ENCODE peak calls at places on chromosomes 3 and 15, in seven cellular contexts. W is neuronal stem cell, H is mesendoderm, X is H1, N is mesenchymal stem cell, I is H9, D is trophoblast cell. V is an unnamed sample.

GRCh38 chr3:127694467-127695215 is 21.9 kb downstream of the ABTB1 start:
- DNase-seq in W (no peak), H (peak), X (no peak), N (no peak), I (peak), D (no peak), V (peak)

GRCh38 chr15:48190932-48191573 is 412 bp upstream of the CTXN2 start:
- DNase-seq in W (peak), H (peak), X (peak), N (peak), I (peak), D (peak), V (peak)

GRCh38 chr15:31577103-31577502 is 250.5 kb downstream of the KLF13 start:
- DNase-seq in W (no peak), H (peak), X (no peak), N (no peak), I (no peak), D (no peak), V (no peak)

GRCh38 chr15:40693904-40694705 is 869 bp upstream of the RAD51 start:
- DNase-seq in W (no peak), H (no peak), X (no peak), N (no peak), I (no peak), D (no peak), V (no peak)

GRCh38 chr3:190696777-190697501 is 165.6 kb downstream of the GMNC start:
- DNase-seq in W (peak), H (peak), X (no peak), N (peak), I (no peak), D (peak), V (peak)

GRCh38 chr15:70976856-70977255 is 84.2 kb downstream of the LRRC49 start:
- DNase-seq in W (no peak), H (no peak), X (no peak), N (no peak), I (no peak), D (no peak), V (peak)

GRCh38 chr15:100663550-100664335 is 61.4 kb downstream of the ASB7 start:
- DNase-seq in W (no peak), H (no peak), X (no peak), N (no peak), I (no peak), D (no peak), V (peak)

GRCh38 chr15:90407871-90408317 is 19.9 kb downstream of the IQGAP1 start:
- DNase-seq in W (no peak), H (no peak), X (no peak), N (peak), I (no peak), D (no peak), V (peak)

GRCh38 chr3:171846594-171846993 is 3.4 kb downstream of the TMEM212 start:
- DNase-seq in W (no peak), H (no peak), X (no peak), N (peak), I (no peak), D (no peak), V (peak)

GRCh38 chr3:127412578-127413317 is 124.9 kb upstream of the PRR20G start:
- DNase-seq in W (no peak), H (no peak), X (peak), N (no peak), I (peak), D (no peak), V (no peak)

GRCh38 chr3:13193320-13194284 is 120.4 kb upstream of the IQSEC1 start:
- DNase-seq in W (no peak), H (no peak), X (no peak), N (no peak), I (no peak), D (no peak), V (no peak)

GRCh38 chr3:46923559-46924350 is 46.2 kb downstream of the PTH1R start:
- DNase-seq in W (peak), H (peak), X (peak), N (peak), I (peak), D (no peak), V (peak)

GRCh38 chr3:45168451-45168850 is 22.3 kb upstream of the CDCP1 start:
- DNase-seq in W (no peak), H (no peak), X (no peak), N (peak), I (no peak), D (no peak), V (no peak)

GRCh38 chr3:39183231-39184080 is 8.9 kb downstream of the XIRP1 start:
- DNase-seq in W (no peak), H (no peak), X (no peak), N (no peak), I (no peak), D (no peak), V (no peak)
- H2AK5ac ChIP-seq in W (peak), H (no peak), X (no peak), N (no peak), I (no peak), D (peak), V (no peak)

DNA sequence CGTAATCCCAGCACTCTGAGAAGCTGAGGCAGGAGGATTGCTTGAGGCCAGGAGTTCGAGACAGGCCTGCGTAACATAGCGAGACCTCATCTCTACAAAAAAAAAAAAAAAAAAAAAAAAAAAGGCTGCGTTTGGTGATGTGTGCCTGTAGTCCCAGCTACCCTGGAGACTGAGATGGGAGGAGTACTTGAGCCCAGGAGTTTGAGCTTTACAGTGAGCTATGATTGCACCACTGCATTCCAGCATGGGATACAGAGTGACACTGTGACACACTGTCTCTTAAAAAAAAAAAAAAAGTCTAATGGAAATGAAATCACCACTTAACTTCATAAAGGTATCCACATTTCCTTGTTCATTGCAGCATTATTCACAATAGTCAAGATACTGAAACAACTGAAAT is 65.5 kb downstream of the THBS1 start:
- DNase-seq in W (no peak), H (no peak), X (no peak), N (no peak), I (no peak), D (no peak), V (no peak)
- H2AK5ac ChIP-seq in W (no peak), H (no peak), X (no peak), N (no peak), I (no peak), D (no peak), V (no peak)

DNA sequence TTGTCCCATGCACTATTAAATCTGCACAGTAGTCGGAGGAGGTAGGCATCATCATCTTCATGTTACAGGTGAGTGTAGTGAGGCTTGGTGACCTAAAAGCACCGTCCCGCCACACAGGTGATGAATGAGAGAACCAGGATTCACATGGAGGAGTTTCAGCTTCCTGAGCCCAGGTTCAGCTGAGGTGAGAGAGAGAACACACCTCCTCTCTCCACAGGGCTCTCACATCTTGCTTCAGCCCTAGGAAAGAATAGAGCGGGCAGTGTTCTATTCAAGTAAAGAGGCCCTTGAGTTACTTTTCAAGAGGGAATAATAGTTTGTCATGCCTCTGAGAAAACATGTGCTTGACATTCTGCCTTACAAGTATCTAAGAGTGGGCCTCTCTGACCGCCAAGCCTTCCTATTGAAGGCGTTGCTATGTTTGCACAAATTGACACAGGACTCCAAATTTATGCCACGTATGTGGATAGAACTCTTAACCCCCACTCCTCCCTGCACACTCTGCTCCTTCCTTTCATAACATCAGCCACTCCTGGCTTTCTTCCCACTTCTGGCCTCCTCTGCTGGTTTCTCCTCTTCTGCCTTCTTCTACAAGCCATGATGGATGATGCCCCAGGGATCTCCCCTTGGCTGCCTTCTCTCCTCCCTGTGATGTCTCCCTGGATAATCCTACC is 138.3 kb upstream of the ABHD17C start:
- DNase-seq in W (no peak), H (no peak), X (peak), N (peak), I (no peak), D (no peak), V (peak)
- H2AK5ac ChIP-seq in W (no peak), H (no peak), X (no peak), N (no peak), I (no peak), D (no peak), V (peak)

DNA sequence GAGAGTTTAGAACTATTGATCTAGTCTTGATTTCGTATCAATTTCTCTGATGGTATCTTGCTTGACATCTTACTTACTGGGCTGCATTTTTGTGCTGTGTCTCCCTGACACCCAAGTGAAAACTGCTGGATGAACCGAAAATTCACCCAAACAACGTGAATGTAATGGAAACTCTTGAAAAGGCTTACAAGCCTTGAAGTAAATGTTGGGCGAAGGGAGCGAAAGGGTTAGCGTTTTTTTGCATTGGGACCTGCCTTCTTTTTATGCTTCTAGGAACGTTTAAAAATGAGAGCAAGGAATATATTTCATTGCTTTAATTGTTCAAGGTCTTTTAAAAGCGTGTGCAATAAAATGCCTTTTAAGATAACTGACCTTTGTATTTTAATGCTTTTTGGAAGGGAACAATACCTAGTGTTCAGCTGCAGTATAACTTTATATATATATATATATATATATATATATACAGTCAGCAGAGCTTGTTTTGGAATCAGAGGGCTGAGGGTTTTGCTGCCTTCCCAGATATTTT is 94.1 kb downstream of the LPP start:
- DNase-seq in W (no peak), H (no peak), X (no peak), N (no peak), I (no peak), D (no peak), V (no peak)
- H2AK5ac ChIP-seq in W (no peak), H (no peak), X (no peak), N (no peak), I (no peak), D (no peak), V (no peak)

GRCh38 chr3:125175321-125176078 is 37.0 kb downstream of the SLC12A8 start:
- DNase-seq in W (no peak), H (no peak), X (no peak), N (no peak), I (no peak), D (no peak), V (no peak)
- H2AK5ac ChIP-seq in W (no peak), H (no peak), X (no peak), N (no peak), I (no peak), D (no peak), V (no peak)

GRCh38 chr3:141844108-141844507 is 32.3 kb upstream of the ATP1B3 start:
- DNase-seq in W (no peak), H (no peak), X (no peak), N (no peak), I (no peak), D (no peak), V (no peak)

GRCh38 chr3:141845407-141846049 is 30.9 kb upstream of the ATP1B3 start:
- DNase-seq in W (no peak), H (peak), X (peak), N (no peak), I (peak), D (no peak), V (no peak)

GRCh38 chr3:141840737-141841544 is 35.5 kb upstream of the ATP1B3 start:
- DNase-seq in W (no peak), H (peak), X (no peak), N (no peak), I (no peak), D (no peak), V (no peak)

GRCh38 chr3:141846050-141846433 is 30.4 kb upstream of the ATP1B3 start:
- DNase-seq in W (no peak), H (no peak), X (no peak), N (no peak), I (no peak), D (no peak), V (no peak)

GRCh38 chr3:141844812-141845211 is 31.6 kb upstream of the ATP1B3 start:
- DNase-seq in W (no peak), H (no peak), X (no peak), N (no peak), I (no peak), D (no peak), V (no peak)
- H2AK5ac ChIP-seq in W (no peak), H (no peak), X (no peak), N (no peak), I (no peak), D (no peak), V (no peak)

GRCh38 chr15:77480859-77481258 is 60.2 kb downstream of the HMG20A start:
- DNase-seq in W (no peak), H (no peak), X (no peak), N (no peak), I (no peak), D (no peak), V (no peak)
- H2AK5ac ChIP-seq in W (no peak), H (no peak), X (no peak), N (peak), I (no peak), D (no peak), V (no peak)

GRCh38 chr3:189304465-189305341 is 132.9 kb downstream of the TPRG1 start:
- DNase-seq in W (no peak), H (no peak), X (peak), N (peak), I (peak), D (peak), V (no peak)
- H2AK5ac ChIP-seq in W (no peak), H (no peak), X (no peak), N (no peak), I (no peak), D (no peak), V (no peak)

DNA sequence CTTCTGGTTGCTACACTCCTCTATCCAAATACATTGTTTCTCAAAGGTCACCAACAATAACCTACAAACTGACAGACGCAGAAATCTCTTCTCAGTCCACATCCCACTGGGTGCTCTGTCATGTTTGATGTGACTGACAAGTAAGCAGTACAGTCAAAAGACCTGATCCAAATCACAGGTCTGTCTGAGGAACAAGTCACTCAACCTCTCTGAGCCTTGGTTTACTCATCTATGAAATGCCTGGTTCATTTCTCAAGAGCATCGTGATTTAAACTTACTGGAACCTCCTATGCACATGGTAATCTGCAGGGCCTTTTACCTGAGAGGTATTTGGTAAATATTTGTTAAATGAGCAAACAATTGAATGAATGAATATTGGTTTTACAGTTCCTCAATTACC is 5.5 kb downstream of the LRRC31 start:
- DNase-seq in W (no peak), H (no peak), X (no peak), N (no peak), I (no peak), D (no peak), V (no peak)
- H2AK5ac ChIP-seq in W (no peak), H (no peak), X (no peak), N (peak), I (no peak), D (no peak), V (no peak)

V was measured in IMR-90.